ENCODE peak calls at places on chromosome 12, in five cellular contexts. U is GM23338, H is GM23248, F is PC-3, D is PC-9. P is an unnamed sample.

GRCh38 chr12:123543541-123543940 is 10.0 kb upstream of the RILPL1 start:
- DNase-seq in U (no peak), H (no peak), F (no peak), D (no peak), P (no peak)

GRCh38 chr12:116690016-116690709 is 47.7 kb downstream of the SPRING1 start:
- DNase-seq in U (no peak), H (no peak), F (no peak), D (no peak), P (no peak)

GRCh38 chr12:57372233-57372632 is 58.6 kb downstream of the R3HDM2 start:
- DNase-seq in U (no peak), H (peak; percentile 18), F (no peak), D (no peak), P (no peak)

GRCh38 chr12:69389836-69390235 is 30.3 kb downstream of the YEATS4 start:
- DNase-seq in U (no peak), H (peak; percentile 31), F (no peak), D (no peak), P (no peak)

GRCh38 chr12:84860718-84861117 is 51.9 kb downstream of the SLC6A15 start:
- DNase-seq in U (no peak), H (no peak), F (no peak), D (no peak), P (no peak)

GRCh38 chr12:130280226-130280625 is 57.5 kb upstream of the PIWIL1 start:
- DNase-seq in U (no peak), H (peak; percentile 42), F (no peak), D (no peak), P (peak; percentile 6)

GRCh38 chr12:120457133-120457532 is 10.9 kb downstream of the GATC start:
- DNase-seq in U (peak; percentile 82), H (peak; percentile 14), F (peak; percentile 23), D (no peak), P (no peak)

GRCh38 chr12:15152456-15152855 is 68.8 kb downstream of the RERG start:
- DNase-seq in U (no peak), H (peak; percentile 37), F (peak; percentile 3), D (no peak), P (no peak)

GRCh38 chr12:49792181-49792970 is 35.8 kb downstream of the NCKAP5L start:
- DNase-seq in U (no peak), H (no peak), F (no peak), D (no peak), P (no peak)

GRCh38 chr12:23504043-23504442 is 445.4 kb downstream of the SOX5 start:
- DNase-seq in U (peak; percentile 40), H (no peak), F (no peak), D (no peak), P (no peak)

GRCh38 chr12:12349711-12350665 is at the start of gene MANSC1:
- DNase-seq in U (peak; percentile 86), H (peak; percentile 62), F (peak; percentile 58), D (peak; percentile 71), P (peak; percentile 21)
- TF ChIP-seq EZH2 in U (no peak), H (no peak), F (no peak), D (no peak), P (no peak)

GRCh38 chr12:126507231-126507630 is 1442.0 kb downstream of the AACS start:
- DNase-seq in U (no peak), H (no peak), F (no peak), D (no peak), P (peak; percentile 29)

GRCh38 chr12:126509587-126509986 is 1444.4 kb downstream of the AACS start:
- DNase-seq in U (no peak), H (no peak), F (no peak), D (no peak), P (no peak)

GRCh38 chr12:126510630-126511029 is 1445.4 kb downstream of the AACS start:
- DNase-seq in U (peak; percentile 14), H (no peak), F (no peak), D (no peak), P (no peak)

GRCh38 chr12:126506426-126507182 is 1441.4 kb downstream of the AACS start:
- DNase-seq in U (no peak), H (no peak), F (no peak), D (no peak), P (peak; percentile 37)
- H3K9me2 ChIP-seq in U (no peaks in the 10 kb centered on the region), H (no peaks in the 10 kb centered on the region), F (no peaks in the 10 kb centered on the region), D (no peaks in the 10 kb centered on the region), P (no peaks in the 10 kb centered on the region)

DNA sequence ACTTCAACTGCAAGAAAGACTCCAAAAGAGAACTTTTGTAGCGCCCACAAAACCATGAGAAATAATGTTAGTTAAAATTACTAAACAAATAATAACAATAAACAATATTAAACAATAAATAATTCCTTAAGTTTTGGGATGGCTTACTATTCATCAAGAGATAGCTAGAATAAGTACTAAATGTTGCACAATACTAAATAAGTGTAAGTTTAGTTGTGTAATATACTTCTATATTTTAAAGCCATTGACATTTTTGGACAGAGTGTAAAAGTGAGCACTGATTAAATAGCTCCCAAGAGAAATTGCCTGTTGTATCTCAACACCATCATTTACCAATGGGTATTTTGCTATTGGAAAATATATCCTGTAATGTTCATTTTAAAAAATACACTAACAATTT is 166.7 kb downstream of the ALG10 start:
- DNase-seq in U (no peak), H (no peak), F (no peak), D (no peak), P (no peak)
- H3F3A ChIP-seq in U (no peaks in the 10 kb centered on the region), H (no peaks in the 10 kb centered on the region), F (no peaks in the 10 kb centered on the region), D (no peaks in the 10 kb centered on the region), P (no peaks in the 10 kb centered on the region)

GRCh38 chr12:53995311-53996187 is 4.4 kb upstream of the HOXC9 start:
- DNase-seq in U (peak; percentile 88), H (peak; percentile 64), F (peak; percentile 83), D (peak; percentile 91), P (no peak)
- TF ChIP-seq EZH2 in U (peak; percentile 62), H (no peak), F (no peak), D (no peak), P (no peak)

GRCh38 chr12:124842800-124843510 is 20.7 kb downstream of the SCARB1 start:
- DNase-seq in U (no peak), H (no peak), F (no peak), D (no peak), P (no peak)
- H3K9me2 ChIP-seq in U (no peaks in the 10 kb centered on the region), H (no peaks in the 10 kb centered on the region), F (no peaks in the 10 kb centered on the region), D (no peaks in the 10 kb centered on the region), P (no peaks in the 10 kb centered on the region)

DNA sequence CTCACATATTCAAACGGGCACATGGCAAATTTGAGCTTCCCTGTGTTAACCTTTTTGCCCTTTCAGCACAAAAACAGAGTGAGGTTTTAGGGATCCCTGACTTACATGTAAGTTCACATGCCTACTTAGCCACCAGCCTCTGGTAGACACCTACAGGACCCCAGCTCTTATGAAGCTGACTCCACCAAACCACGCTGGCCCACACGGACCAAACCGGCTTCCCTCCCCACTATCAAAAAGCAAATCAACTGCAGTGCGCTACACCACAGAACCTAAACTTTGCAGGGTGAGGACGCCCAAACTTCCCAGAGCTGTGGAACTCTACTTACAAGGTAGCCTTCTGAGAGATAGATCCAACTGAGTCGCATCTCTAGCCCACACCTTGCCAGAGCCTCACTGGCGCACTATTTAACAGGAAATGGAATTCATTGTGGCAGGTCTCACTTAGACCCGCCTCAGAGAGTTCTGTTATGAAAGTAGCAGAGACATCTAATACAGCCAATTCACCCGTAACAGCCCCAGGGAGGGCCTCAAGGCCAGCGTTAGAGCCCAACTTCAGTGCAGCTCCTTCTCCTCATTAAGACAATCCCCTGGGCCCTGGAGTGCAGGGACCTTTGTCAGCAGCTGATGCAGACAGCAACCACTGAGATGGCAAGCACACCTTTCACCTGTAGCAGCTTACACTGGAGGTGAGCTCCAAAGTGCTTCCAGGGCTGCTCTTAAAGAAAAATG is 49.2 kb downstream of the SH2B3 start:
- DNase-seq in U (no peak), H (no peak), F (no peak), D (no peak), P (no peak)
- H3F3A ChIP-seq in U (peaks cover 28% of the 10 kb centered on the region), H (peaks cover 70% of the 10 kb centered on the region), F (no peaks in the 10 kb centered on the region), D (peaks cover 54% of the 10 kb centered on the region), P (no peaks in the 10 kb centered on the region)

GRCh38 chr12:118981285-118982201 is at the start of gene SRRM4:
- DNase-seq in U (peak; percentile 95), H (peak; percentile 14), F (no peak), D (no peak), P (no peak)
- TF ChIP-seq EZH2 in U (no peak), H (no peak), F (no peak), D (no peak), P (no peak)

GRCh38 chr12:12898911-12899511 is 7.6 kb downstream of the GPRC5A start:
- DNase-seq in U (no peak), H (no peak), F (no peak), D (peak; percentile 23), P (no peak)

GRCh38 chr12:12900786-12901157 is 9.4 kb downstream of the GPRC5A start:
- DNase-seq in U (no peak), H (no peak), F (no peak), D (no peak), P (no peak)

GRCh38 chr12:12902036-12902435 is 10.7 kb downstream of the GPRC5A start:
- DNase-seq in U (no peak), H (peak; percentile 70), F (peak; percentile 57), D (peak; percentile 81), P (no peak)

GRCh38 chr12:12899530-12900380 is 8.4 kb downstream of the GPRC5A start:
- DNase-seq in U (no peak), H (peak; percentile 98), F (peak; percentile 82), D (peak; percentile 65), P (no peak)

DNA sequence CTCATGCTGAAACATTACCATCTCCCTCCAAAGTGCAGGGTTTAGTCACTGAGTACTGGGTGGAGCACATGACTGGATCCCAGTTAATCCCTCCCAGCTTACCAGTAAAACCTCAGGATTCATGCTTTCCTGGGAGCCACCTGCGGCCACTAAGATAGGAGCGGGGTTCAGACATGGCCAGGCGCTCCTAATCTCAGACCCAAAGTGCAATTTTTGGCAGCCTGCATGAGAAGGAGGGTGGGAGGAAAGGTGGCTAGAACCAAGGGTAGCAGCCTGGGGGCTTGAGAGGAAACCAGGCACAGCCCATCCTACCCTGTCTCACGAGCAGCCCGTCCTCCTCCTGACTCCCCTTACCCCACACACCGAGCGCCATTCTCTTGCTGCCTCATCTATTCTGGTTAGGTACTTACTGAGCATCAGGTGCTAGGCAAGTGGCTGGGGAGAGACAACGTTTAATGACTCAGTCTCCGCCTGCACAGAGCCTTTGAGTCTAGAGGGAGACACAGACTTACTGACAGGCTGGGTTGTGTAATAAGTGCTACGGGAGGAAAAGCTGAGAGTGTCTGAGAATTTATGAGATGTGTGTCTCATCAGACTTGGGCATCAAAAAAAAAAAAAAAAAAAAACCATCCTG is 9.9 kb downstream of the GPRC5A start:
- DNase-seq in U (no peak), H (peak; percentile 98), F (peak; percentile 80), D (peak; percentile 86), P (no peak)
- H3K9me2 ChIP-seq in U (no peaks in the 10 kb centered on the region), H (no peaks in the 10 kb centered on the region), F (no peaks in the 10 kb centered on the region), D (no peaks in the 10 kb centered on the region), P (no peaks in the 10 kb centered on the region)

DNA sequence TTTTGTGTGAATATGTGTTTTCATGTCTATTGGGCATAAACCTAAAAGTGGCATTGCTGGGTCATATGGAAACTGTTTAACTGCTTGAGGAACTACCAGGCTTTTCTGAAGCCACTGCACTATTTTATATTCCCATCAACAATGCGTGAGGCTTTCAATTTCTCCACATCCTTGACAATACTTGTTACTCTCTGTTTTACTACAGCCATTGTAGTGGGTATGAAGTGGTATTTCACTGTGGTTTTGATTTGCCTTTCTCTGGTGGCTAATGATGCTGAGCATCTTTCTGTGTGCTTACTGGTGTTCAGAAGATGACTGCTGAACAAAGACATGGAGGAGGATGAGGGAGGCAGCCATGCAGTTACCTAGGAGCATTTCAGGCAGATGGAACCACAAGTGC is 13.2 kb upstream of the TDG start:
- DNase-seq in U (no peak), H (no peak), F (no peak), D (no peak), P (no peak)
- H3F3A ChIP-seq in U (peaks cover 26% of the 10 kb centered on the region), H (peaks cover 52% of the 10 kb centered on the region), F (peaks cover 23% of the 10 kb centered on the region), D (peaks cover 55% of the 10 kb centered on the region), P (peaks cover 80% of the 10 kb centered on the region)

P was measured in MM.1S.